ENCODE peak calls at places on chromosomes 7 and 10, in eight cellular contexts. S, Z, J, D, G, X, Y and Q are unnamed samples.

GRCh38 chr7:976901-977325 is 1.6 kb upstream of the COX19 start:
- DNase-seq in G (no peak), Z (no peak), J (no peak), S (no peak), D (no peak), X (no peak), Y (no peak), Q (no peak)

GRCh38 chr7:141103847-141104429 is 30.1 kb downstream of the TMEM178B start:
- DNase-seq in D (no peak), J (no peak), X (no peak), G (no peak), S (no peak), Y (no peak), Z (no peak), Q (no peak)

GRCh38 chr7:140402178-140402835 is 1.6 kb upstream of the RAB19 start:
- DNase-seq in G (no peak), Z (no peak), X (no peak), Y (peak; percentile 48), S (no peak), J (peak; percentile 76), D (peak; percentile 72), Q (peak; percentile 49)

GRCh38 chr7:67484244-67484751 is 487.7 kb downstream of the TYW1 start:
- DNase-seq in J (peak; percentile 68), Y (peak; percentile 38), D (peak; percentile 53), X (peak; percentile 6), S (peak; percentile 95), G (peak; percentile 65), Z (no peak), Q (peak; percentile 42)

GRCh38 chr10:23413629-23414089 is 25.2 kb upstream of the OTUD1 start:
- DNase-seq in D (no peak), J (no peak), Z (no peak), Y (no peak), G (no peak), S (no peak), X (peak; percentile 79), Q (no peak)

GRCh38 chr7:29538322-29538874 is 25.2 kb upstream of the PRR15 start:
- DNase-seq in D (no peak), Z (no peak), X (no peak), S (no peak), Y (no peak), J (peak; percentile 22), G (no peak), Q (no peak)

GRCh38 chr10:34792881-34793280 is 22.2 kb downstream of the PARD3 start:
- DNase-seq in S (no peak), D (no peak), J (no peak), Z (no peak), G (no peak), X (no peak), Y (no peak), Q (no peak)

GRCh38 chr10:131818510-131819234 is 82.1 kb upstream of the PPP2R2D start:
- DNase-seq in X (no peak), G (no peak), S (peak; percentile 39), Z (no peak), J (no peak), Y (no peak), D (no peak), Q (no peak)

GRCh38 chr10:118642228-118642627 is 46.8 kb upstream of the PRLHR start:
- DNase-seq in Y (no peak), J (no peak), G (no peak), D (no peak), S (no peak), X (no peak), Z (no peak), Q (no peak)

GRCh38 chr10:5293691-5294550 is 70.8 kb upstream of the UCN3 start:
- DNase-seq in Z (no peak), J (peak; percentile 58), D (peak; percentile 6), G (peak; percentile 95), S (peak; percentile 80), X (peak; percentile 31), Y (peak; percentile 29), Q (no peak)

GRCh38 chr10:113937258-113937657 is 82.8 kb downstream of the NHLRC2 start:
- DNase-seq in J (no peak), Z (no peak), Y (no peak), X (no peak), G (no peak), S (no peak), D (no peak), Q (no peak)

GRCh38 chr10:31142026-31142425 is 110.4 kb upstream of the ZNF438 start:
- DNase-seq in S (no peak), X (no peak), J (peak; percentile 90), Z (no peak), D (peak; percentile 99), Y (peak; percentile 60), G (no peak), Q (peak; percentile 89)

GRCh38 chr10:71431945-71432905 is 35.5 kb downstream of the CDH23 start:
- DNase-seq in J (no peak), S (peak; percentile 55), X (no peak), G (no peak), D (no peak), Y (no peak), Z (no peak), Q (no peak)

GRCh38 chr7:87450706-87451105 is 24.8 kb downstream of the ABCB4 start:
- DNase-seq in J (no peak), Z (no peak), X (no peak), S (no peak), D (no peak), G (no peak), Y (no peak), Q (no peak)